ENCODE peak calls at places on chromosomes 13 and 19, in five cellular contexts. A is brain microvascular endothelial cell, L is Peyer's patch, R is MM.1S, I is HL-60. G is an unnamed sample.

GRCh38 chr13:43072394-43072793 is 49.0 kb downstream of the DNAJC15 start:
- DNase-seq in A (no peak), L (no peak), R (no peak), I (no peak), G (no peak)

GRCh38 chr19:1855828-1856255 is 7.5 kb downstream of the KLF16 start:
- DNase-seq in A (no peak), L (no peak), R (peak), I (peak), G (peak)

GRCh38 chr13:109154146-109154545 is 524.7 kb downstream of the MYO16 start:
- DNase-seq in A (no peak), L (no peak), R (no peak), I (no peak), G (no peak)

GRCh38 chr13:97753942-97754670 is 199.4 kb upstream of the IPO5 start:
- DNase-seq in A (no peak), L (no peak), R (no peak), I (no peak), G (no peak)

GRCh38 chr13:94656766-94657165 is 55.1 kb downstream of the GPR180 start:
- DNase-seq in A (peak), L (no peak), R (peak), I (no peak), G (no peak)

GRCh38 chr19:12766051-12766521 is 9.3 kb downstream of the HOOK2 start:
- DNase-seq in A (peak), L (peak), R (peak), I (peak), G (peak)

GRCh38 chr13:111620586-111620985 is 300.1 kb downstream of the TEX29 start:
- DNase-seq in A (no peak), L (no peak), R (no peak), I (no peak), G (no peak)

GRCh38 chr19:17001603-17002183 is 24.9 kb downstream of the CPAMD8 start:
- DNase-seq in A (no peak), L (no peak), R (no peak), I (no peak), G (peak)

GRCh38 chr19:53958168-53958571 is 4.6 kb upstream of the CACNG8 start:
- DNase-seq in A (no peak), L (no peak), R (no peak), I (no peak), G (no peak)

GRCh38 chr19:48556163-48556562 is 4.2 kb downstream of the SULT2B1 start:
- DNase-seq in A (peak), L (peak), R (no peak), I (no peak), G (no peak)

GRCh38 chr13:101326710-101327109 is 89.6 kb downstream of the NALCN start:
- DNase-seq in A (no peak), L (no peak), R (no peak), I (no peak), G (no peak)

GRCh38 chr13:51825165-51825592 is 19.8 kb downstream of the TMEM272 start:
- DNase-seq in A (no peak), L (no peak), R (peak), I (peak), G (no peak)

DNA sequence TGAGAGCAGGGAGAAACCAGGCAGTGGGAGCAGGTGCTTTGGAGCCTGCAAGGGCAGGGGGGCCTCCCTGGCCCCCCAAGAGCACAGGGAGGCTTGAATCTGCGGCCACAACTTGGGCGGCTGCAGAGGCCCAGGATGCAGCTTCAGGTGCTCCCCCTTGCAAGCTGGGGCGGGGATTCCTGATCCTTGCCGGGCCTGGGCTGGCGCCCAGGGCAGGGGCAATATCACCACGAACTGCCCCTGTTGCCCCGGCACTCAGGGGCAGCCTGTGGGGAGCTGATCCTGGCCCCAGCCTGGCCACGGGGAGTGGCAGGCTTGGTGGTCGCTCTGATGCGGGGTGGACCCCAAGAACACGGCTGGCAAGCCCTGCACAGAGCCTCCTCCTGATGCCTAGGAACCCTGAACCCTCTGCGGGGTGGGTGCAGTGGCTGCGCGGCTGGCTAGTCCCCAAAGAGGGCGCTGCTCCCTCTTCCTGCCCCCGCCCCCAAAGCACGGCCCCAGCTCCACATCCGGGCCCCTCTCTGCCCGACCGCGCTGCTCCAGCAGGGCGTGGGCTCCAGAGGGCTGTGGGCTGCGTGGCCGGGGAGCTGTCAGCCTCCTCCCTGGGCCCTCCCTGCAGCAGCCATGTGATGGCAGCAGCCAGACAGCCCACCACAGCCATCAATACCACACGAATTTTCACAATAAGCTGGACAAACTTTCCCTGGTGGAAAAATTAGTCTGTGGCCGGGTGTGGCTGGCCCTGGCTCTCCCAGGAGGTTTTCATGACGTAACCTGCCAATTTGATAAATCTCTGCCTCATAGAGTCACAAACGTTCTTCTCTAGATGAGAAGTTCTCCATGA is 21.0 kb downstream of the TNFSF9 start:
- DNase-seq in A (no peak), L (peak), R (no peak), I (no peak), G (peak)
- TF ChIP-seq CTCF in A (no peak), L (no peak), R (peak), I (no peak), G (peak)

GRCh38 chr13:46553886-46554855 is 1.2 kb downstream of the LRCH1 start:
- DNase-seq in A (peak), L (peak), R (peak), I (peak), G (peak)
- TF ChIP-seq CTCF in A (peak), L (peak), R (peak), I (no peak), G (no peak)

GRCh38 chr13:39016789-39017188 is 21.1 kb downstream of the PROSER1 start:
- DNase-seq in A (no peak), L (no peak), R (peak), I (no peak), G (no peak)

GRCh38 chr13:39013462-39013861 is 22.8 kb upstream of the STOML3 start:
- DNase-seq in A (no peak), L (no peak), R (no peak), I (no peak), G (no peak)

GRCh38 chr13:39016087-39016486 is 21.8 kb downstream of the PROSER1 start:
- DNase-seq in A (no peak), L (no peak), R (no peak), I (no peak), G (no peak)

DNA sequence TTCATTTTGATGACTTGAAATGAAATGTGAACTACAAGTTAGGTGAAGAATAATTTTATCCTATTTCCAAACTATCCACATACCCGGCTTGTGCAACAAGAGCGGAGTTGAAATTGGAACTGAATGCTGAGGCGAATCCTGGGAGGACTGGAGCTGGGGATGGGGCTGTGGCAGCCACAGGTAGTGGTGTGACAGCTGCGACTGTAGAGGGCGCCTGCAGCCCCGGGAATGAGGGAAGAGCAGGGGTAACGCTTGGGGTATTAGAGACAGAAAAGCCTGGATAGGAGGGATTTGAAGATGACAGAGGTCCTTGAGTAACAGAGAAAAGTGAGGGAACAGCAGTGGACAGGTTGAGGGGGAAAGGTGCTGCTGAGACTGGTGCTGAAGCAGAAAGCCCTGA is 22.0 kb upstream of the STOML3 start:
- DNase-seq in A (no peak), L (no peak), R (no peak), I (no peak), G (no peak)
- TF ChIP-seq CTCF in A (peak), L (no peak), R (no peak), I (no peak), G (no peak)

GRCh38 chr13:32229443-32229842 is 85.7 kb downstream of the ZAR1L start:
- DNase-seq in A (no peak), L (no peak), R (no peak), I (no peak), G (no peak)
- TF ChIP-seq CTCF in A (no peak), L (no peak), R (no peak), I (no peak), G (no peak)

G was measured in spleen.